ENCODE peak calls at places on chromosomes 12 and 14, in four cellular contexts. J is AG04450; D is CD4-positive, alpha-beta memory T cell; E is adrenal gland. T is an unnamed sample. For H3K9me3 and H3K27me3, the result is how much of the 10 kb centered on the place peaks cover.

GRCh38 chr12:92133795-92134637 is 11.6 kb downstream of the BTG1 start:
- DNase-seq in J (no peak), D (no peak), E (no peak), T (no peak)

GRCh38 chr12:54628186-54628846 is 6.4 kb downstream of the LACRT start:
- DNase-seq in J (no peak), D (no peak), E (no peak), T (no peak)

GRCh38 chr12:122858171-122858570 is 22.9 kb downstream of the HIP1R start:
- DNase-seq in J (no peak), D (no peak), E (no peak), T (no peak)

GRCh38 chr14:28163261-28163660 is 603.3 kb upstream of the FOXG1 start:
- DNase-seq in J (no peak), D (no peak), E (no peak), T (no peak)

GRCh38 chr14:92549853-92550244 is 36.3 kb downstream of the RIN3 start:
- DNase-seq in J (no peak), D (no peak), E (peak), T (no peak)

GRCh38 chr14:58752782-58753181 is 115.0 kb downstream of the DACT1 start:
- DNase-seq in J (no peak), D (no peak), E (peak), T (no peak)

GRCh38 chr12:116892318-116892717 is 11.1 kb upstream of the HRK start:
- DNase-seq in J (no peak), D (no peak), E (no peak), T (no peak)

GRCh38 chr14:51208982-51209381 is 31.1 kb upstream of the TMX1 start:
- DNase-seq in J (no peak), D (no peak), E (no peak), T (no peak)

GRCh38 chr14:99121027-99121875 is 150.7 kb downstream of the BCL11B start:
- DNase-seq in J (no peak), D (no peak), E (no peak), T (no peak)

GRCh38 chr12:15005064-15005463 is 32.2 kb downstream of the PDE6H start:
- DNase-seq in J (no peak), D (no peak), E (no peak), T (no peak)

GRCh38 chr12:22743700-22744099 is 118.7 kb downstream of the ETNK1 start:
- DNase-seq in J (no peak), D (no peak), E (no peak), T (no peak)

GRCh38 chr12:30822385-30823139 is 67.8 kb upstream of the CAPRIN2 start:
- DNase-seq in J (no peak), D (peak), E (peak), T (no peak)

DNA sequence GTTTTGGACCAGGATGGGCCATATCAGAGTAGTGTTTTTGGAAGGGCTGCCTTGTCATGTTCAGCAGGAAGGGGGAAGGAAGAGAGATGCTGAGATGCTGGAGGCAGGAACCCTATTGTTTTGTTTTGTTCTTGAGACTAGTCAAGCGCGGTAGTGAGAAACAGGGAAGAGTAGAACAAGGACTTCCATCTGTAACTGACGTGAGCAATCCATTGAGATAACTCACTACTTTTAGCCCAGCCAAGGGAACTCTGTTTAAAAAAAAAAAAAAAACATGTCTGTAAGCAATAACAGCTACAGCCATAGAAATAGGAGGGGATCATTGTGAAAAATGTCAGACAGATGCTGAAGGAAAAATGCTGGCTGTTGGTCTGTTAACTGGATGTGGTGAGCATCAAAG is 34.0 kb downstream of the CD9 start:
- DNase-seq in J (no peak), D (no peak), E (no peak), T (no peak)
- H3K27ac ChIP-seq in J (no peak), D (no peak), E (peak), T (no peak)

GRCh38 chr12:45974171-45974719 is 16.1 kb downstream of the SCAF11 start:
- DNase-seq in J (no peak), D (no peak), E (no peak), T (no peak)
- H3K9me3 ChIP-seq in J (under half), D (under half), E (under half), T (under half)

GRCh38 chr14:24337824-24338175 is 2.0 kb downstream of the RIPK3 start:
- DNase-seq in J (no peak), D (no peak), E (no peak), T (no peak)
- H3K27me3 ChIP-seq in J (half or more), D (under half), E (under half), T (under half)

GRCh38 chr12:5210918-5211290 is 167.2 kb downstream of the KCNA5 start:
- DNase-seq in J (no peak), D (no peak), E (no peak), T (no peak)
- H3K27ac ChIP-seq in J (no peak), D (no peak), E (no peak), T (no peak)

DNA sequence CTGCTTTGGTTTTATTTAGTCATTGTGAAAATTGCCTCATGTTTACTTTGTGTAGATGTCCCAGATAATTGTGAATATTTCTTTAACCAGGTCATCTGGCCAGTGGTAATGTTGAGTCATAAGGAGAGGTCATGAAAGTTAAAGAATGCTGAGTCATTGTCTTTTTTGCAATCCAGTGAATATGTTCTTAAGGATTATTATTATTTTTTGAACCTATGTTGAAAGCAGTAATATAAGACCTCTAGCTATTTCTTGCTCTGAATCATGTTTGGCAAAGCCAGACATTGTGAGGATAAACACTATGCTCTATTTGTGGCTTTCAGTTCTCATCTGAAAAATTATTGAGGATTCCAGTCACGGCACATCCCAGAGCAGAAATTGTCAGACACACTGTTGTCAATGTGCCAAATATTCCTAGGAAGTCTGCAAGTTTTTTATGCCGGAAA is 369.5 kb downstream of the ATP23 start:
- DNase-seq in J (peak), D (no peak), E (peak), T (no peak)
- H3K9me3 ChIP-seq in J (under half), D (under half), E (under half), T (under half)

DNA sequence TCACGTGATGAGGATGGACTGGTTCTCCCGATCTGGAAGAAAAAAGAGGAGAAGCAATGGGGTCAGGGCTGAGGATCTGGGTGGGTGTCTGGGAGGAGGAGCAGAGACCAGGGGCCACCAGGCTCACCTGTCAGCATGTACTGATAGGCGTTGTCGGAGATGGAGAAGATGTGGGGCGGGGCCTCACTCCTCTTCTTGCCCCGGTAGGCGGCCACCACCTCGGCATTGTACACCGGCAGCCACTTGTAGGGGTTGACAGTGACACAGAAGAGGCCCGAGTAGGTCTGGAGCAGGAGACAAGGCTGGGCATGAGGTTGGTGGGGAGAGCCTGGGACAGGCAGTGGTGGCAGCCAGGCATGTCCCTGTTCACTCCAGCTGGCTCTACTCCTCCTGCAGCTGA is 3.0 kb downstream of the MYH6 start:
- DNase-seq in J (no peak), D (no peak), E (no peak), T (no peak)
- H3K27me3 ChIP-seq in J (under half), D (under half), E (under half), T (under half)

GRCh38 chr14:102574840-102575478 is 17.5 kb upstream of the RCOR1 start:
- DNase-seq in J (no peak), D (no peak), E (no peak), T (no peak)

GRCh38 chr14:102573591-102574046 is 18.8 kb upstream of the RCOR1 start:
- DNase-seq in J (no peak), D (no peak), E (no peak), T (no peak)

GRCh38 chr14:102578821-102579220 is 13.6 kb upstream of the RCOR1 start:
- DNase-seq in J (no peak), D (no peak), E (no peak), T (no peak)

GRCh38 chr14:102579696-102580551 is 12.5 kb upstream of the RCOR1 start:
- DNase-seq in J (no peak), D (no peak), E (no peak), T (no peak)

DNA sequence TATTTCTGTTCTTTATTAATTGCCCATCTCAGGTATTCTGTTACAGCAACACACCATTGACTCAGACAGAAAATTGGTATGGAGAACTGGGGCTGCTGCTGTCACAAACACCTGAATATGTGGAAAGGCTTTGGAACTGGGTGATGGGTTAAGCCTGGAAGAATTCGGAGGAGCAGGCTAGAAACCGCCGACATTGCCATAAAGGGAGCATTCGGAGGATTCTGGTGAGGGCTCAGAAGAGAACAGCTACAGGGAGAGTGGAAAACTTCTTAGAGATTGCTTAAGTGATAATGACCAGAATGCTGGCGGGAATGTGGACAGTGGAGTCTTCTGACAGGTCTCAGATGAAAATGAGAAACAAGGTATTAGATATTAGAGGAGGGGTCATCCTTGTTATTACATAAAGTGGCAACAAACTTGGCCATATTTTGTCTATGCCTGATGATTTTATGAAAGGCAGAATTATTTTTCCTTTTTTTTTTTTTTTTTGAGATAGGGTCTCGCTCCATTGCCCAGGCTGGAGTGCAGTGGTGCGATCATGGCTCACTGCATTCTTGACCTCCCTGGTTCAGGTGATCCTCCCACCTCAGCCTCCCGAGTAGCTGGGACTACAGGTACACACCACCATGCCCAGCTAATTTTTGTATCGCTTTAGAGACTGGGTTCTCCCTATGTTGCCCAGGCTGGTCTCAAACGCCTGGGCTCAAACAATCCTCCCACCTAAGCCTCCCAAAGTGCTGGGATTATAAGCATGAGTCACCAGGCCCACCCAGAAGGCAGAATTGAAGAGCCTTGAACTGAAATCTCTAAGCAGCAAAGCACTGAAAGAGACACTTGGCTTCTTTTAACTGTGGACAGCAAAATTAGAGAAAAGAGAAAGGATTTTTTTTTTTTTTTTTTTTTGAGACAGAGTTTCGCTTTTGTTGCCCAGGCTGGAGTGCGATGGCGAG is 16.7 kb upstream of the RCOR1 start:
- DNase-seq in J (no peak), D (no peak), E (no peak), T (no peak)
- H3K27ac ChIP-seq in J (no peak), D (no peak), E (no peak), T (no peak)